ENCODE peak calls at places on chromosome 11, in nine cellular contexts. C is prostate gland; G is neural progenitor cell; O is CD8-positive, alpha-beta T cell; S is aorta; N is heart left ventricle; F is upper lobe of right lung; M is MM.1S; U is fibroblast of lung. Q is an unnamed sample. For H3K9me3, the result is how much of the 10 kb centered on the place peaks cover.

GRCh38 chr11:99370557-99371200 is 349.9 kb downstream of the CNTN5 start:
- DNase-seq in O (no peak), N (peak), U (peak), M (peak), F (no peak), G (peak), S (peak), C (no peak), Q (no peak)

GRCh38 chr11:68843703-68844312 is 2.1 kb upstream of the CPT1A start:
- DNase-seq in C (peak), N (peak), U (peak), S (peak), F (peak), O (peak), G (peak), M (peak), Q (peak)

GRCh38 chr11:47271961-47272661 is 2.2 kb downstream of the MADD start:
- DNase-seq in N (peak), U (no peak), C (no peak), M (peak), O (no peak), G (no peak), F (no peak), S (no peak), Q (no peak)

GRCh38 chr11:12212181-12212820 is 101.9 kb downstream of the MICAL2 start:
- DNase-seq in F (no peak), U (no peak), N (no peak), M (no peak), S (no peak), G (no peak), C (no peak), O (no peak), Q (no peak)

GRCh38 chr11:60193687-60194433 is 11.0 kb upstream of the MS4A6A start:
- DNase-seq in M (peak), G (peak), N (no peak), C (no peak), S (peak), O (peak), F (no peak), U (peak), Q (no peak)

GRCh38 chr11:19164230-19164855 is 37.4 kb downstream of the CSRP3 start:
- DNase-seq in C (no peak), G (no peak), N (no peak), O (no peak), M (no peak), U (no peak), F (no peak), S (no peak), Q (no peak)

GRCh38 chr11:129992161-129992944 is 10.3 kb downstream of the PRDM10 start:
- DNase-seq in M (no peak), N (no peak), S (no peak), C (peak), F (no peak), U (peak), O (no peak), G (peak), Q (peak)

GRCh38 chr11:12806113-12806512 is 131.9 kb downstream of the TEAD1 start:
- DNase-seq in O (no peak), G (no peak), S (no peak), N (no peak), M (no peak), U (no peak), C (no peak), F (no peak), Q (no peak)

GRCh38 chr11:110096369-110096976 is 3.3 kb downstream of the ZC3H12C start:
- DNase-seq in N (no peak), O (no peak), G (no peak), U (no peak), F (no peak), C (no peak), M (no peak), S (no peak), Q (no peak)

GRCh38 chr11:132604446-132604845 is 927.9 kb downstream of the OPCML start:
- DNase-seq in U (peak), G (no peak), O (no peak), N (no peak), M (no peak), C (no peak), S (no peak), F (no peak), Q (no peak)

GRCh38 chr11:9214765-9215164 is 50.4 kb downstream of the DENND5A start:
- DNase-seq in U (peak), C (no peak), N (no peak), G (peak), F (no peak), S (no peak), M (no peak), O (no peak), Q (no peak)

GRCh38 chr11:13462311-13462927 is 603 bp downstream of the BTBD10 start:
- DNase-seq in F (no peak), S (peak), G (peak), O (peak), M (peak), N (peak), C (peak), U (peak), Q (peak)

GRCh38 chr11:76704171-76704948 is 33.8 kb upstream of the LRRC32 start:
- DNase-seq in G (peak), F (no peak), N (no peak), O (no peak), C (no peak), U (no peak), M (no peak), S (no peak), Q (no peak)

GRCh38 chr11:69374110-69374981 is 80.4 kb downstream of the MYEOV start:
- DNase-seq in O (peak), F (peak), U (no peak), M (no peak), C (no peak), G (no peak), S (no peak), N (peak), Q (peak)

GRCh38 chr11:102914238-102915043 is 39.7 kb upstream of the MMP12 start:
- DNase-seq in U (peak), S (no peak), M (peak), F (no peak), N (no peak), G (peak), C (no peak), O (no peak), Q (no peak)

GRCh38 chr11:119622454-119623143 is 106.4 kb downstream of the NECTIN1 start:
- DNase-seq in F (no peak), M (no peak), C (no peak), N (no peak), S (no peak), O (no peak), U (no peak), G (peak), Q (no peak)

GRCh38 chr11:68704887-68705286 is 20.5 kb downstream of the GAL start:
- DNase-seq in G (peak), M (no peak), C (no peak), S (no peak), N (no peak), F (no peak), O (no peak), U (peak), Q (no peak)

GRCh38 chr11:13717331-13717730 is 48.9 kb downstream of the FAR1 start:
- DNase-seq in F (no peak), S (no peak), O (no peak), N (no peak), M (no peak), C (no peak), G (no peak), U (peak), Q (no peak)

GRCh38 chr11:72135891-72136676 is 559 bp downstream of the FOLR3 start:
- DNase-seq in S (no peak), O (no peak), U (peak), N (no peak), M (no peak), F (no peak), C (no peak), G (no peak), Q (no peak)

GRCh38 chr11:115452245-115452644 is 52.0 kb downstream of the CADM1 start:
- DNase-seq in G (no peak), C (no peak), U (no peak), F (no peak), S (no peak), O (no peak), N (no peak), M (no peak), Q (no peak)

GRCh38 chr11:112163875-112164521 is at the start of gene IL18:
- DNase-seq in O (no peak), G (peak), U (peak), F (peak), M (no peak), C (no peak), N (no peak), S (peak), Q (no peak)
- H3K4me3 ChIP-seq in O (no peak), G (no peak), U (no peak), F (peak), M (no peak), C (no peak), N (no peak), S (no peak), Q (peak)

DNA sequence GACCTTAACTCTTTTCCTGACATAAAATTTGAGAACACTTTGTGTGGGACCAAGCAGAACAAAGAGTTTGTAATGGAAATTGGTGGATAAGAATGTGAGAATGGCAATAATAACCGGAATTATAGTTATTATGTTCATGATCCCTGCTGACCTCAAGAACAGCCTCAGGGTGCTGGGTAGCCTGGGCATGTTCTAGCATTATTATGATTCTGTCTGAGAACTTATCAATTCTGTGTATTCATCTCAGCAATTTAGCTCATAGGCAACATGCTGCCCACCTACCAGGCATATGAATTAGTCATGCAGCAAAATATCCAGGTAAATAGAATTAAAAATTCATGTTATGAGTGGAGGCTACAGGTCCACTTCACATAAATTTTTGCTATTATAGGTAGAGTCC is 61.9 kb downstream of the CTSC start:
- DNase-seq in C (no peak), O (no peak), F (no peak), U (no peak), G (no peak), S (no peak), M (no peak), N (no peak), Q (no peak)
- H3K9me3 ChIP-seq in C (under half), O (under half), F (under half), U (under half), G (under half), S (under half), M (under half), N (under half), Q (under half)

DNA sequence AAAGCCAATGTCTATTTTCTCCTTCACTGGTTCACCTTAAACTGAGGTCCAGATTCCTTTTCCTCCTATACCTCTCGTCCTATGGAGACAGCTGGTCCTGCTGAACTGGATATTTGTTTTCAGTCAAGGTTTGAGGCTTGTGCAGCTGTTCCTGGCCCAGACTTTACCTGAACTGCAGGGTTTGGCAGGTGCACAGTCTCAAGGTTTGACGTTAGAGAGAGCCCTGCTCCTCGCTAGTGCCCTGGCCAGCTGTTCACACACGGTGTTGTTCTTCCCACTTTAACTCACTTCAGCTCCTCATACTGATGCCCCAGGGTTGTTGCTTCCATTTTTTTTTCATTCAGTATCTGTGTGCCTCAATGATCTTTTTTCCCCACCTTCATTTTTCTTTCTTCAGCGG is 74.0 kb upstream of the TTC12 start:
- DNase-seq in N (no peak), S (no peak), C (no peak), G (no peak), O (no peak), M (no peak), U (no peak), F (no peak), Q (no peak)
- H3K4me3 ChIP-seq in N (no peak), S (no peak), C (no peak), G (no peak), O (no peak), M (no peak), U (no peak), F (no peak), Q (no peak)

GRCh38 chr11:118612378-118612777 is 5.0 kb downstream of the PHLDB1 start:
- DNase-seq in G (peak), N (peak), M (no peak), F (no peak), U (peak), S (peak), C (no peak), O (no peak), Q (peak)

GRCh38 chr11:118615996-118616395 is 8.6 kb downstream of the PHLDB1 start:
- DNase-seq in C (no peak), S (peak), G (peak), M (no peak), U (no peak), N (peak), F (peak), O (no peak), Q (no peak)

GRCh38 chr11:118618115-118618990 is 10.9 kb downstream of the PHLDB1 start:
- DNase-seq in O (no peak), U (peak), M (no peak), G (peak), N (peak), S (peak), F (peak), C (peak), Q (peak)

GRCh38 chr11:118614511-118614910 is 7.1 kb downstream of the PHLDB1 start:
- DNase-seq in M (no peak), U (no peak), S (no peak), F (peak), C (no peak), N (peak), G (no peak), O (no peak), Q (peak)

DNA sequence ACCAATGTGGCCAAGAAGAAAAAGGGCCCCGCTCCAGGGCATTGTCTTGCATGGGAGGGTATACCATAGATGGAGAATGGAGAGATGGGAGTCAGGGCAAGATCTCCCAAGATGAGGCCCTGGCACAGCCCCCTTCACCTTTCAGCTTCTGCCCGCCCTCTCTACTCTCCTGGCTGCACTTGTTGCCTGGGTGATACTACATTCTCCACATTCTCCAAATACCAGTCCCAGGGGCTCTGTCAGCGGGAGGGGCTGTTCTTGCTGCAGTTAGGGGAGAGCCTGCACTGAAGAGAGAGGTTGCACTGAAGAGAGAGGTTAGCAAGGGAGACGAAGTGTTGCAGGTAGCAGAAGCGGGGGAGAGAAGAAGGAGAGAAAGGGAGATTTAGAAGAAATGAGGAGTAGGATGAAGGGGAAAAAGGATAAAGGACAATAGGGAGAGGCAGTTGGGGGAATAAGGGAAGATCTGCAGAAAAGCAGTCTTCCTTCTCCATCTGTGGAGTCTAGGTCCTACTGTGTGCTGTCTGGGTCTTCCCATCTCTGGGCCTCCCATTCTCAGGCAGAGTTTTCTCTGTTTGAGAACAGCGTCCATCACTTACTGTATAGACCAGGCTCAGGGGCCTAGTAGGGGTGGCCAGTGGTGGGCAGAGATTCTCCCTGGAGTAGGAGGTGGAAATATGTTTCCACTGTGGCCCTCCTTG is 8.0 kb downstream of the PHLDB1 start:
- DNase-seq in C (no peak), N (peak), M (no peak), F (peak), G (peak), O (no peak), U (peak), S (peak), Q (peak)
- H3K9me3 ChIP-seq in C (under half), N (under half), M (under half), F (under half), G (under half), O (under half), U (under half), S (under half), Q (under half)

DNA sequence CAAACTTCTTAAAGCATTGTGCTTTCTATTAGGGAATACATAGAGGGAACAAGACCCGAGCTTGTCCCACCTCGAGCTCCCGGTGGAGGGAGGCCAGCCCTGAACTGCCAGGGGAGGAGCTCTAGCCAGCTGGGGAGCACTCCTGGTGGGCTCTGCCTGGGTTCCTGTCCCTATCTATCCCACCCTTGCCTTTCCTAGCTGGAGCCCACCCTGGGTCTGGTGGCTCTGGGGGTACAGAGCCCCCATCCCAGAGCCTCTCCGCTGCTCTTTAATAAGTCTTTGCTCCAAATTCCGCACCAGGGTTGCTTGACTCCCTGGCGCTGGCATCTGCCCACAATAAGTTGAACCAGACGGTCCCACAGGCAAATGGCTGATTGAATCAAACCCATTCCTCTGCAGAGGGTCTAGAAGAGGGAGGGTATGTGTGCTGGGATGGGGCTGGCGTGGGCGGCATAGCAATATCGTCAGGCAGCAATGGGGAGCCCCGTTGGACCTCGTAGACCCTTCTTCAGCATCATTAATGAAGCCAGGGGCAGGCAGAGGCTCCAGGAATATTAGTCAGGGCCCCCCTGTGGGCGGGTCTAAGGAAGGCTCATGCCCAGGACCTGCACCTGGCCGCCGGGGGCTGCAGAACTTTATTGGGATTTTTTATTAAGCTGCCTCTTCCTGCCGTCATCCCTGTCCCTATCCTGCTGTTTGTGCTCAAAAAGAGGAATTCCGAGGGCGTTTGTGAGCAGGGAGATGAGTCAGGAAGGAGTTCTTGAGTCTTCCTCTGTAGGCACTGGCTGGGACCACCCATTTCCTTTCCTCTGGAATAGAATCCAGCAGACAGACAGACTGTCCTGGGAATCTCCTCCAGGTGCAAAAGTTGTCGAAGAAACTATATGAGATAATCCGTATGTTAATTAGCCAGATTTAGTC is 38.5 kb upstream of the RIC3 start:
- DNase-seq in O (no peak), N (no peak), S (no peak), G (no peak), U (peak), M (no peak), C (no peak), F (no peak), Q (no peak)
- H3K4me3 ChIP-seq in O (no peak), N (peak), S (no peak), G (peak), U (no peak), M (no peak), C (no peak), F (peak), Q (no peak)

GRCh38 chr11:125959931-125960330 is 14.1 kb downstream of the VSIG10L2 start:
- DNase-seq in S (no peak), O (no peak), U (no peak), M (no peak), C (no peak), G (no peak), F (no peak), N (no peak), Q (no peak)
- H3K9me3 ChIP-seq in S (under half), O (under half), U (under half), M (under half), C (under half), G (under half), F (under half), N (under half), Q (under half)

GRCh38 chr11:124801636-124802312 is 1.6 kb upstream of the MSANTD2 start:
- DNase-seq in S (no peak), C (no peak), M (no peak), U (no peak), F (no peak), G (no peak), O (no peak), N (no peak), Q (no peak)
- H3K4me3 ChIP-seq in S (no peak), C (no peak), M (no peak), U (peak), F (no peak), G (no peak), O (no peak), N (no peak), Q (no peak)

Q was measured in breast epithelium.